ENCODE peak calls at places on chromosome 3, in seven cellular contexts. Q is transverse colon, J is vagina, P is adrenal gland, Z is endothelial cell of umbilical vein, L is esophagus squamous epithelium, F is tibial nerve. D is an unnamed sample.

GRCh38 chr3:14482271-14482721 is 57.8 kb downstream of the GRIP2 start:
- DNase-seq in P (no peak), J (no peak), L (no peak), F (peak; percentile 28), Q (no peak), Z (peak; percentile 87), D (no peak)

GRCh38 chr3:184687363-184688049 is 24.4 kb downstream of the MAGEF1 start:
- DNase-seq in L (no peak), J (no peak), Z (no peak), P (peak; percentile 32), Q (no peak), F (peak; percentile 24), D (no peak)

GRCh38 chr3:31550452-31551251 is 17.9 kb downstream of the STT3B start:
- DNase-seq in F (peak; percentile 48), L (no peak), P (no peak), Z (peak; percentile 60), J (no peak), Q (no peak), D (peak; percentile 34)

GRCh38 chr3:16715281-16715680 is 110.1 kb upstream of the DAZL start:
- DNase-seq in F (no peak), Q (no peak), P (no peak), L (no peak), Z (no peak), J (no peak), D (no peak)

GRCh38 chr3:52350436-52350835 is 34.3 kb downstream of the DNAH1 start:
- DNase-seq in J (no peak), F (no peak), Q (no peak), L (no peak), Z (no peak), P (no peak), D (no peak)

GRCh38 chr3:151501905-151502615 is 41.2 kb upstream of the IGSF10 start:
- DNase-seq in L (no peak), Z (peak; percentile 4), P (no peak), J (no peak), Q (no peak), F (no peak), D (no peak)

GRCh38 chr3:125128861-125129501 is 73.2 kb upstream of the HEG1 start:
- DNase-seq in Q (no peak), Z (no peak), J (no peak), P (no peak), L (no peak), F (no peak), D (peak; percentile 30)

GRCh38 chr3:84538597-84538996 is 420.2 kb upstream of the CADM2 start:
- DNase-seq in P (no peak), L (no peak), F (no peak), Z (no peak), J (no peak), Q (no peak), D (no peak)

GRCh38 chr3:69786854-69787253 is 47.6 kb downstream of the MITF start:
- DNase-seq in L (no peak), P (no peak), Q (no peak), F (no peak), J (no peak), Z (no peak), D (no peak)

GRCh38 chr3:55959681-55960080 is 472.6 kb upstream of the WNT5A start:
- DNase-seq in F (no peak), Z (no peak), L (no peak), Q (no peak), J (no peak), P (no peak), D (no peak)

GRCh38 chr3:113058188-113058587 is 67.4 kb downstream of the GTPBP8 start:
- DNase-seq in L (no peak), F (no peak), J (no peak), Q (no peak), Z (no peak), P (no peak), D (no peak)

GRCh38 chr3:50174947-50175524 is 16.4 kb upstream of the GNAT1 start:
- DNase-seq in Z (no peak), P (no peak), F (no peak), L (no peak), J (no peak), Q (no peak), D (no peak)

GRCh38 chr3:8529738-8530525 is 28.3 kb downstream of the LMCD1 start:
- DNase-seq in Z (peak; percentile 36), P (no peak), L (no peak), F (no peak), J (no peak), Q (no peak), D (no peak)

GRCh38 chr3:123660900-123661299 is 76.0 kb upstream of the HACD2 start:
- DNase-seq in L (no peak), Z (peak; percentile 89), P (peak; percentile 87), F (peak; percentile 89), J (no peak), Q (peak; percentile 91), D (peak; percentile 88)

GRCh38 chr3:123661973-123662372 is 77.1 kb upstream of the HACD2 start:
- DNase-seq in F (no peak), P (no peak), Q (no peak), Z (no peak), L (no peak), J (no peak), D (no peak)

GRCh38 chr3:123658118-123658859 is 73.4 kb upstream of the HACD2 start:
- DNase-seq in F (peak; percentile 90), P (peak; percentile 53), J (no peak), L (no peak), Z (peak; percentile 44), Q (peak; percentile 52), D (peak; percentile 54)

GRCh38 chr3:123658860-123659221 is 74.0 kb upstream of the HACD2 start:
- DNase-seq in J (no peak), L (no peak), F (no peak), P (no peak), Q (peak; percentile 42), Z (no peak), D (no peak)

GRCh38 chr3:123660276-123660675 is 75.4 kb upstream of the HACD2 start:
- DNase-seq in Z (no peak), L (no peak), Q (no peak), F (no peak), J (no peak), P (no peak), D (no peak)
- H3K4me3 ChIP-seq in Z (no peak overlapping the region), L (no peak overlapping the region), Q (no peak overlapping the region), F (no peak overlapping the region), J (no peak overlapping the region), P (no peak overlapping the region), D (no peak overlapping the region)

GRCh38 chr3:42162462-42162861 is 71.3 kb downstream of the TRAK1 start:
- DNase-seq in P (no peak), Z (no peak), Q (no peak), F (no peak), J (no peak), L (no peak), D (no peak)

GRCh38 chr3:42157915-42158538 is 66.9 kb downstream of the TRAK1 start:
- DNase-seq in P (no peak), J (no peak), Q (no peak), L (no peak), F (no peak), Z (no peak), D (no peak)

GRCh38 chr3:42161050-42161935 is 70.1 kb downstream of the TRAK1 start:
- DNase-seq in F (no peak), J (no peak), Q (no peak), Z (peak; percentile 72), L (no peak), P (no peak), D (no peak)

GRCh38 chr3:42159147-42159546 is 68.0 kb downstream of the TRAK1 start:
- DNase-seq in J (no peak), L (no peak), Z (no peak), P (no peak), F (no peak), Q (no peak), D (no peak)

GRCh38 chr3:42159706-42160472 is 68.7 kb downstream of the TRAK1 start:
- DNase-seq in F (peak; percentile 13), Z (peak; percentile 36), Q (peak; percentile 87), P (no peak), L (no peak), J (no peak), D (peak; percentile 76)
- TF ChIP-seq POLR2A in F (no peak), Z (no peak), Q (peak; percentile 90), P (no peak), L (no peak), J (no peak), D (peak; percentile 37)

GRCh38 chr3:2099779-2100191 is 1.1 kb downstream of the CNTN4 start:
- DNase-seq in P (no peak), L (no peak), Q (no peak), F (no peak), Z (no peak), J (no peak), D (peak; percentile 25)
- H3K4me3 ChIP-seq in P (peak overlapping the region; percentile 52), L (peak overlapping the region; percentile 28), Q (peak overlapping the region; percentile 55), F (peak overlapping the region; percentile 59), Z (no peak overlapping the region), J (peak overlapping the region; percentile 48), D (no peak overlapping the region)

DNA sequence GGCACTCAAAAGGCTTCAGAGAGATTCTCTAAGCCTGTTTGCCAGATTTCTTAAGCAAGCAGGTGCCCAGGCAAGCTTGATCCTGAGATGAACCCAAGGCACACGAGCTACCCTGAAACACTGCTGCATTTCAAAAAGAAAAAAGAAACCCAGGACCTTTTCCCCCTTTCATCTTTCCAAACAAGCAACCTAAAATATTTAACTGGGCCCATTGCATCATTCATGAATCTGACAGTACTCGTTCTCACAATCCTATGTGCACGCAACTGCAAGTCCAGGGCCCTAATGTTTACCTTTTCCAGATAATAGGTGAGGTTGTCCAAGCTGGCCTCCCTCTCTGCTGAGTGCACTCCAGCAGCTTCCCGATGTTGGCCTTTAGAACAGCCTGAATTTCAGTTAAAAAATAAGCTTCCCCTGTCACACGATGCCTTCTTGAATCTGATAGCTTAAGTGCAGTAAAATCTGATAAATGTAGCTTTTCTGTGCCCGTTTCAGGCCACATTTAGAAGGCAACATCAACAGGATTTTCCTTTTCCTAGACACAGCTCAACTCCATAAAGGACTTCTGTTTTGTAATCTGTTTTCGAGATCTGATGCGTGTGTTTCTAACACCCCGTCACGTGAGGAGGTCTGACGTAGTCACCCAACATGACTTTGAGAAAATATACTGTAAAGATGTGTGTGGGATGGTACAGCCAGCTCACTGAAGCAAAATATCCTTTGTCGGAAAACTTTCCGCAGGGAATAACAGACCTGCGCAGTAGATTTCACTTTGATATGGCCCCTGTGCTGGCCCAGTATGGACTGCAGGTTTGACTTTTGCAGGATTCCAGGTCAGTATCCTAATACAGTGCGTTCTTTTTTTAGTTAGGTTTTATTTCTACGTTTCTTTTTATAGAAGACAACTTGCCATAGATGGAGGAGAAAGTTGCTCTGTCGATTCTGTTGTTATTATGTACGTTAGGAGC is 55.1 kb upstream of the RASA2 start:
- DNase-seq in Z (no peak), P (no peak), J (no peak), Q (no peak), F (no peak), L (no peak), D (no peak)
- TF ChIP-seq POLR2A in Z (no peak), P (no peak), J (no peak), Q (peak; percentile 25), F (no peak), L (no peak), D (no peak)

GRCh38 chr3:45064512-45065372 is 38.6 kb downstream of the CLEC3B start:
- DNase-seq in F (no peak), P (no peak), L (no peak), Q (no peak), Z (peak; percentile 81), J (no peak), D (no peak)
- H3K4me3 ChIP-seq in F (no peak overlapping the region), P (no peak overlapping the region), L (no peak overlapping the region), Q (no peak overlapping the region), Z (no peak overlapping the region), J (no peak overlapping the region), D (no peak overlapping the region)

D was measured in body of pancreas.